ENCODE peak calls at places on chromosomes 6 and 20, in five cellular contexts. One of them, this sample, is unnamed.

GRCh38 chr6:109455161-109455501 is 441 bp downstream of the MICAL1 start:
- DNase-seq in PC-3: no peak
- DNase-seq in heart left ventricle: no peak
- DNase-seq in uterus: no peak
- DNase-seq in CD4-positive, CD25-positive, alpha-beta regulatory T cell: peak
- DNase-seq in this sample: no peak

GRCh38 chr6:136158398-136158797 is 91.7 kb downstream of the MTFR2 start:
- DNase-seq in PC-3: no peak
- DNase-seq in heart left ventricle: peak
- DNase-seq in uterus: peak
- DNase-seq in CD4-positive, CD25-positive, alpha-beta regulatory T cell: no peak
- DNase-seq in this sample: no peak

GRCh38 chr20:54716169-54716747 is 240.9 kb downstream of the DOK5 start:
- DNase-seq in PC-3: no peak
- DNase-seq in heart left ventricle: no peak
- DNase-seq in uterus: no peak
- DNase-seq in CD4-positive, CD25-positive, alpha-beta regulatory T cell: no peak
- DNase-seq in this sample: no peak

GRCh38 chr6:143336446-143337152 is 113.9 kb downstream of the ADAT2 start:
- DNase-seq in PC-3: peak
- DNase-seq in heart left ventricle: no peak
- DNase-seq in uterus: no peak
- DNase-seq in CD4-positive, CD25-positive, alpha-beta regulatory T cell: peak
- DNase-seq in this sample: peak

GRCh38 chr6:98529364-98529763 is 305.0 kb upstream of the POU3F2 start:
- DNase-seq in PC-3: no peak
- DNase-seq in heart left ventricle: no peak
- DNase-seq in uterus: no peak
- DNase-seq in CD4-positive, CD25-positive, alpha-beta regulatory T cell: no peak
- DNase-seq in this sample: no peak

GRCh38 chr20:53748821-53749402 is 155.3 kb upstream of the ZNF217 start:
- DNase-seq in PC-3: peak
- DNase-seq in heart left ventricle: no peak
- DNase-seq in uterus: no peak
- DNase-seq in CD4-positive, CD25-positive, alpha-beta regulatory T cell: peak
- DNase-seq in this sample: no peak

GRCh38 chr6:44041461-44042260 is 85.6 kb downstream of the MRPL14 start:
- DNase-seq in PC-3: peak
- DNase-seq in heart left ventricle: peak
- DNase-seq in uterus: peak
- DNase-seq in CD4-positive, CD25-positive, alpha-beta regulatory T cell: no peak
- DNase-seq in this sample: peak

GRCh38 chr20:13102237-13102636 is 93.5 kb downstream of the SPTLC3 start:
- DNase-seq in PC-3: peak
- DNase-seq in heart left ventricle: no peak
- DNase-seq in uterus: no peak
- DNase-seq in CD4-positive, CD25-positive, alpha-beta regulatory T cell: no peak
- DNase-seq in this sample: no peak

GRCh38 chr6:38047562-38047961 is 228.0 kb downstream of the ZFAND3 start:
- DNase-seq in PC-3: no peak
- DNase-seq in heart left ventricle: no peak
- DNase-seq in uterus: no peak
- DNase-seq in CD4-positive, CD25-positive, alpha-beta regulatory T cell: no peak
- DNase-seq in this sample: no peak

GRCh38 chr6:33296797-33297405 is 1.8 kb downstream of the RGL2 start:
- DNase-seq in PC-3: no peak
- DNase-seq in heart left ventricle: no peak
- DNase-seq in uterus: no peak
- DNase-seq in CD4-positive, CD25-positive, alpha-beta regulatory T cell: no peak
- DNase-seq in this sample: no peak
- H3K27ac ChIP-seq in PC-3: peak
- H3K27ac ChIP-seq in heart left ventricle: peak
- H3K27ac ChIP-seq in uterus: peak
- H3K27ac ChIP-seq in CD4-positive, CD25-positive, alpha-beta regulatory T cell: peak
- H3K27ac ChIP-seq in this sample: peak

GRCh38 chr6:46102123-46102522 is 27.7 kb upstream of the ENPP4 start:
- DNase-seq in PC-3: no peak
- DNase-seq in heart left ventricle: no peak
- DNase-seq in uterus: no peak
- DNase-seq in CD4-positive, CD25-positive, alpha-beta regulatory T cell: no peak
- DNase-seq in this sample: no peak

GRCh38 chr6:46104209-46104608 is 25.6 kb upstream of the ENPP4 start:
- DNase-seq in PC-3: no peak
- DNase-seq in heart left ventricle: no peak
- DNase-seq in uterus: no peak
- DNase-seq in CD4-positive, CD25-positive, alpha-beta regulatory T cell: no peak
- DNase-seq in this sample: no peak

GRCh38 chr6:46105568-46105967 is 24.2 kb upstream of the ENPP4 start:
- DNase-seq in PC-3: no peak
- DNase-seq in heart left ventricle: no peak
- DNase-seq in uterus: no peak
- DNase-seq in CD4-positive, CD25-positive, alpha-beta regulatory T cell: no peak
- DNase-seq in this sample: no peak

GRCh38 chr6:46099952-46100351 is 29.8 kb upstream of the ENPP4 start:
- DNase-seq in PC-3: no peak
- DNase-seq in heart left ventricle: no peak
- DNase-seq in uterus: no peak
- DNase-seq in CD4-positive, CD25-positive, alpha-beta regulatory T cell: no peak
- DNase-seq in this sample: no peak

DNA sequence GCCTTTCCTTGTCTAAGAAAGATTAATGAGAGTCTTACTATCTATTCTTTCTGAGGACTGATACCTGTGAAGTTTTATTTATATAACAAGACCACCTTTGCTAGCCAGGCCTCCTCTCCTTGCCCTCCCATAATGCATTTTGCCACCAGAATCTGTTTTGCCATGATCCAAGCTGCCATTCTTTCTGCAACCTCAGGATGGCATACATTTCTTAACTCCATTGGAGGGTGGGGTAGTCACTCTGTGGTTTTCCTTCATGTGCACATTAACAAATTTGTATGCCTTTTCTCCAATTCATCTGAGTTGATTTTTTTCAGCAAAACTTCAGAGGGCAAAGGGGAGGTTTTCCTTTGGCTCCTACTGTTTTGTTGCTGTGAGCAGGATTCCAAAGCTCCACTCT is 26.4 kb upstream of the ENPP4 start:
- DNase-seq in PC-3: peak
- DNase-seq in heart left ventricle: no peak
- DNase-seq in uterus: no peak
- DNase-seq in CD4-positive, CD25-positive, alpha-beta regulatory T cell: peak
- DNase-seq in this sample: no peak
- H3K27ac ChIP-seq in PC-3: no peak
- H3K27ac ChIP-seq in heart left ventricle: no peak
- H3K27ac ChIP-seq in uterus: no peak
- H3K27ac ChIP-seq in CD4-positive, CD25-positive, alpha-beta regulatory T cell: no peak
- H3K27ac ChIP-seq in this sample: no peak

DNA sequence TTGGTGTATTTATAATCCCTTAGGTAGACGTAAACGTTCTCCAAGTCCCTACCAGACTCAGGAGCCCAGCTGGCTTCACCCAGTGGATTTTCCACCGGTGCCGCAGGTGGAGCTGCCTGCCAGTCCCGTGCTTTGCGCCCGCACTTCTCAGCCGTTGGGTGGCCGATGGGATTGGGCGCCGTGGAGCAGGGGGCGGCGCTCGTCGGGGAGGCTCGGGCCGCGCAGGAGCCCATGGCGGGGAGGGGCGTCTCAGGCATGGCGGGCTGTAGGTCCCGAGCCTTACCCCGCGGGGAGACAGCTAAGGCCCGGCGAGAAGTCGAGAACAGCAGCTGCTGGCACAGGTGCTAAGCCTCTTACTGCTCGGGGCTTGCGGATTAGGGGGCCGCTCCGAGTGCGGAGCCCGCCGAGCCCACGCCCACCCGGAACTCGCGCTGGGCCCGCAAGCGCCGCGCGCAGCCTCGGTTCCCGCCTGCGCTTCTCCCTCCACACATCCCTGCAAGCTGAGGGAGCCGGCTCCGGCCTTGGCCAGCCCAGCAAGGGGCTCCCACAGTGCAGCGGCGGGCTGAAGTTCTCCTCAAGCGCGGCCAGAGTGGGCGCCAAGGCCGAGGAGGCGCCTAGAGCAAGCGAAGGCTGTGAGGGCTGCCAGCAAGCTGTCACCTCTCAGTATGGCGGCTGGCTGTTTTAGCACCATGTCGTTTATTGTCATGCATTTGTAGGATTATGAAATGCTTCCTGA is 57.3 kb downstream of the TRIM27 start:
- DNase-seq in PC-3: peak
- DNase-seq in heart left ventricle: peak
- DNase-seq in uterus: peak
- DNase-seq in CD4-positive, CD25-positive, alpha-beta regulatory T cell: peak
- DNase-seq in this sample: no peak
- H3K27ac ChIP-seq in PC-3: peak
- H3K27ac ChIP-seq in heart left ventricle: peak
- H3K27ac ChIP-seq in uterus: peak
- H3K27ac ChIP-seq in CD4-positive, CD25-positive, alpha-beta regulatory T cell: peak
- H3K27ac ChIP-seq in this sample: peak

GRCh38 chr20:47533518-47534062 is 31.9 kb downstream of the NCOA3 start:
- DNase-seq in PC-3: no peak
- DNase-seq in heart left ventricle: no peak
- DNase-seq in uterus: no peak
- DNase-seq in CD4-positive, CD25-positive, alpha-beta regulatory T cell: no peak
- DNase-seq in this sample: no peak

GRCh38 chr20:47535088-47535487 is 33.4 kb downstream of the NCOA3 start:
- DNase-seq in PC-3: no peak
- DNase-seq in heart left ventricle: no peak
- DNase-seq in uterus: no peak
- DNase-seq in CD4-positive, CD25-positive, alpha-beta regulatory T cell: no peak
- DNase-seq in this sample: no peak

GRCh38 chr20:47535994-47536393 is 34.3 kb downstream of the NCOA3 start:
- DNase-seq in PC-3: no peak
- DNase-seq in heart left ventricle: no peak
- DNase-seq in uterus: no peak
- DNase-seq in CD4-positive, CD25-positive, alpha-beta regulatory T cell: no peak
- DNase-seq in this sample: no peak

GRCh38 chr20:47532002-47532401 is 30.3 kb downstream of the NCOA3 start:
- DNase-seq in PC-3: no peak
- DNase-seq in heart left ventricle: no peak
- DNase-seq in uterus: no peak
- DNase-seq in CD4-positive, CD25-positive, alpha-beta regulatory T cell: no peak
- DNase-seq in this sample: no peak

GRCh38 chr20:47534405-47534804 is 32.7 kb downstream of the NCOA3 start:
- DNase-seq in PC-3: no peak
- DNase-seq in heart left ventricle: no peak
- DNase-seq in uterus: no peak
- DNase-seq in CD4-positive, CD25-positive, alpha-beta regulatory T cell: no peak
- DNase-seq in this sample: no peak
- H3K27ac ChIP-seq in PC-3: no peak
- H3K27ac ChIP-seq in heart left ventricle: no peak
- H3K27ac ChIP-seq in uterus: no peak
- H3K27ac ChIP-seq in CD4-positive, CD25-positive, alpha-beta regulatory T cell: no peak
- H3K27ac ChIP-seq in this sample: no peak

GRCh38 chr6:138689849-138690248 is 83.7 kb upstream of the CCDC28A start:
- DNase-seq in PC-3: no peak
- DNase-seq in heart left ventricle: no peak
- DNase-seq in uterus: no peak
- DNase-seq in CD4-positive, CD25-positive, alpha-beta regulatory T cell: no peak
- DNase-seq in this sample: peak

GRCh38 chr6:138690975-138691594 is 82.5 kb upstream of the CCDC28A start:
- DNase-seq in PC-3: no peak
- DNase-seq in heart left ventricle: no peak
- DNase-seq in uterus: no peak
- DNase-seq in CD4-positive, CD25-positive, alpha-beta regulatory T cell: no peak
- DNase-seq in this sample: no peak

GRCh38 chr6:138691595-138692057 is 81.9 kb upstream of the CCDC28A start:
- DNase-seq in PC-3: peak
- DNase-seq in heart left ventricle: no peak
- DNase-seq in uterus: no peak
- DNase-seq in CD4-positive, CD25-positive, alpha-beta regulatory T cell: no peak
- DNase-seq in this sample: peak

GRCh38 chr6:138692978-138693909 is 80.3 kb upstream of the CCDC28A start:
- DNase-seq in PC-3: peak
- DNase-seq in heart left ventricle: peak
- DNase-seq in uterus: peak
- DNase-seq in CD4-positive, CD25-positive, alpha-beta regulatory T cell: peak
- DNase-seq in this sample: peak

GRCh38 chr6:138692058-138692977 is 81.3 kb upstream of the CCDC28A start:
- DNase-seq in PC-3: peak
- DNase-seq in heart left ventricle: peak
- DNase-seq in uterus: peak
- DNase-seq in CD4-positive, CD25-positive, alpha-beta regulatory T cell: peak
- DNase-seq in this sample: peak
- H3K27ac ChIP-seq in PC-3: peak
- H3K27ac ChIP-seq in heart left ventricle: peak
- H3K27ac ChIP-seq in uterus: peak
- H3K27ac ChIP-seq in CD4-positive, CD25-positive, alpha-beta regulatory T cell: no peak
- H3K27ac ChIP-seq in this sample: peak

DNA sequence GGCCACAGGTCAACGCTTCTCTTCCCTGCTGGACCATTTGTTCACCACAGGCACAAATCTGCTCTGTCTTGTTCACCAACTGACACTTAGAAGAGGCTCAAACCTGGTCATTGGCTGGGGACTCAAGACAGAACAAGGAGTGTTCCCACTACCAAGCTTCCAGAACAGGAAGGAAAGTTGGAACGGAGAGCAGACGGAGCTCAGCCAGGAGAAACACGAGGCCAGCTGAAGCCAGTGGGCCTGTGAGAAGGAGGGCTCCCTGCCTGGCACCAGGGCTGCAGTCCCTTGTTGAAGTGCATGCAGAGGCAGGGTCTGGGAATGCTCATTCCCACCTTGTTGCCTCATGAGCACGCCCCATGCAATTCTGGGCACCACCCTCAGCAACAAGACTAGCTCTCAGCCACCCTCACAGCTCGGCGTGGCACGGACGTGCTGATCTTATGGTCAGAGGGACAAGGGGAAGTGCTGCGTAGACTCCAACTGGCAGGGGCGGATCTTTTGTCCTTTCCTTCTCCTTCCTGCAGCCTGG is 236.6 kb upstream of the QKI start:
- DNase-seq in PC-3: no peak
- DNase-seq in heart left ventricle: no peak
- DNase-seq in uterus: no peak
- DNase-seq in CD4-positive, CD25-positive, alpha-beta regulatory T cell: no peak
- DNase-seq in this sample: no peak
- H3K27ac ChIP-seq in PC-3: no peak
- H3K27ac ChIP-seq in heart left ventricle: no peak
- H3K27ac ChIP-seq in uterus: no peak
- H3K27ac ChIP-seq in CD4-positive, CD25-positive, alpha-beta regulatory T cell: no peak
- H3K27ac ChIP-seq in this sample: no peak

DNA sequence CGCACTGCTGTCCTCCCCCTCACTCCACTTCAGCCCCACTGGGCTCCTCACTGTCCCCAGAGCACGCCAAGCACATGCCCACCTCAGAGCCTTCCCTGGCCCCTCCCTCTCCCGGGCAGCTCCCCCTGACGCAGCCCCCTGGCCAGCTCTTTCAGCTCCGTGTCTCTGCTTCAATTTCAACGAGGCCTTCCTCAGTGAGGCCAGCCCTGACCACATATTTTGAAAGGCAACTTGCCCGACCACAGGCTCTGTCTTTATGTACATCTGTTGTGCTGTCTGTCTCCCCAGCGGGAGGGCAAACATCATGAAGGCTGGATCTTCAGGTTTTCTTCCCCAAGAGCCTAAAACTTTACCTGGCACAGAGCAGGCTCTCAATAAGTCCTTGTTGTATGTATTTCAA is 44.6 kb downstream of the JPH2 start:
- DNase-seq in PC-3: no peak
- DNase-seq in heart left ventricle: peak
- DNase-seq in uterus: peak
- DNase-seq in CD4-positive, CD25-positive, alpha-beta regulatory T cell: no peak
- DNase-seq in this sample: no peak
- H3K27ac ChIP-seq in PC-3: no peak
- H3K27ac ChIP-seq in heart left ventricle: peak
- H3K27ac ChIP-seq in uterus: peak
- H3K27ac ChIP-seq in CD4-positive, CD25-positive, alpha-beta regulatory T cell: no peak
- H3K27ac ChIP-seq in this sample: peak

GRCh38 chr6:152600022-152600421 is 37.1 kb downstream of the SYNE1 start:
- DNase-seq in PC-3: no peak
- DNase-seq in heart left ventricle: no peak
- DNase-seq in uterus: no peak
- DNase-seq in CD4-positive, CD25-positive, alpha-beta regulatory T cell: no peak
- DNase-seq in this sample: no peak
- H3K27ac ChIP-seq in PC-3: no peak
- H3K27ac ChIP-seq in heart left ventricle: peak
- H3K27ac ChIP-seq in uterus: no peak
- H3K27ac ChIP-seq in CD4-positive, CD25-positive, alpha-beta regulatory T cell: no peak
- H3K27ac ChIP-seq in this sample: no peak

This sample was measured in RWPE1.